ENCODE peak calls at places on chromosomes 2 and 18, in six cellular contexts. One of them, this sample, is unnamed.
A peak's percentile ranks its signal among the peaks of the same experiment; 100 is the strongest.

GRCh38 chr2:228901531-228901930 is 369.6 kb downstream of the PID1 start:
- DNase-seq in NT2/D1: no peak
- DNase-seq in NCI-H2081: no peak
- DNase-seq in stimulated activated CD4-positive, alpha-beta T cell treated with anti-CD3 and anti-CD28 coated beads, TNF-alpha, amount 100 ng/mL, for 4 hours: no peak
- DNase-seq in NCI-H2107: no peak
- DNase-seq in HFFc6: no peak
- DNase-seq in this sample: peak; percentile 6

GRCh38 chr2:219001577-219002394 is 8.6 kb upstream of the CRYBA2 start:
- DNase-seq in NT2/D1: no peak
- DNase-seq in NCI-H2081: peak; percentile 99
- DNase-seq in stimulated activated CD4-positive, alpha-beta T cell treated with anti-CD3 and anti-CD28 coated beads, TNF-alpha, amount 100 ng/mL, for 4 hours: no peak
- DNase-seq in NCI-H2107: peak; percentile 86
- DNase-seq in HFFc6: no peak
- DNase-seq in this sample: no peak

GRCh38 chr2:2788076-2788475 is 457.0 kb upstream of the MYT1L start:
- DNase-seq in NT2/D1: peak; percentile 92
- DNase-seq in NCI-H2081: no peak
- DNase-seq in stimulated activated CD4-positive, alpha-beta T cell treated with anti-CD3 and anti-CD28 coated beads, TNF-alpha, amount 100 ng/mL, for 4 hours: no peak
- DNase-seq in NCI-H2107: peak; percentile 71
- DNase-seq in HFFc6: no peak
- DNase-seq in this sample: no peak

GRCh38 chr2:191758420-191759199 is 80.7 kb downstream of the NABP1 start:
- DNase-seq in NT2/D1: peak; percentile 54
- DNase-seq in NCI-H2081: no peak
- DNase-seq in stimulated activated CD4-positive, alpha-beta T cell treated with anti-CD3 and anti-CD28 coated beads, TNF-alpha, amount 100 ng/mL, for 4 hours: no peak
- DNase-seq in NCI-H2107: peak; percentile 8
- DNase-seq in HFFc6: peak; percentile 37
- DNase-seq in this sample: peak; percentile 35

GRCh38 chr2:160306985-160307384 is 106.9 kb upstream of the ITGB6 start:
- DNase-seq in NT2/D1: no peak
- DNase-seq in NCI-H2081: no peak
- DNase-seq in stimulated activated CD4-positive, alpha-beta T cell treated with anti-CD3 and anti-CD28 coated beads, TNF-alpha, amount 100 ng/mL, for 4 hours: no peak
- DNase-seq in NCI-H2107: no peak
- DNase-seq in HFFc6: peak; percentile 87
- DNase-seq in this sample: peak; percentile 70

GRCh38 chr2:23268467-23269263 is 116.3 kb upstream of the KLHL29 start:
- DNase-seq in NT2/D1: no peak
- DNase-seq in NCI-H2081: no peak
- DNase-seq in stimulated activated CD4-positive, alpha-beta T cell treated with anti-CD3 and anti-CD28 coated beads, TNF-alpha, amount 100 ng/mL, for 4 hours: no peak
- DNase-seq in NCI-H2107: no peak
- DNase-seq in HFFc6: peak; percentile 23
- DNase-seq in this sample: no peak

GRCh38 chr2:11129598-11130449 is 25.4 kb upstream of the SLC66A3 start:
- DNase-seq in NT2/D1: peak; percentile 81
- DNase-seq in NCI-H2081: no peak
- DNase-seq in stimulated activated CD4-positive, alpha-beta T cell treated with anti-CD3 and anti-CD28 coated beads, TNF-alpha, amount 100 ng/mL, for 4 hours: peak; percentile 60
- DNase-seq in NCI-H2107: no peak
- DNase-seq in HFFc6: no peak
- DNase-seq in this sample: no peak

GRCh38 chr2:74239346-74239745 is 40.9 kb downstream of the MTHFD2 start:
- DNase-seq in NT2/D1: no peak
- DNase-seq in NCI-H2081: no peak
- DNase-seq in stimulated activated CD4-positive, alpha-beta T cell treated with anti-CD3 and anti-CD28 coated beads, TNF-alpha, amount 100 ng/mL, for 4 hours: no peak
- DNase-seq in NCI-H2107: no peak
- DNase-seq in HFFc6: no peak
- DNase-seq in this sample: no peak

GRCh38 chr2:114442545-114442944 is at the start of gene DPP10:
- DNase-seq in NT2/D1: peak; percentile 39
- DNase-seq in NCI-H2081: no peak
- DNase-seq in stimulated activated CD4-positive, alpha-beta T cell treated with anti-CD3 and anti-CD28 coated beads, TNF-alpha, amount 100 ng/mL, for 4 hours: no peak
- DNase-seq in NCI-H2107: no peak
- DNase-seq in HFFc6: no peak
- DNase-seq in this sample: peak; percentile 5

GRCh38 chr2:239736358-239737143 is 288.6 kb downstream of the NDUFA10 start:
- DNase-seq in NT2/D1: no peak
- DNase-seq in NCI-H2081: no peak
- DNase-seq in stimulated activated CD4-positive, alpha-beta T cell treated with anti-CD3 and anti-CD28 coated beads, TNF-alpha, amount 100 ng/mL, for 4 hours: no peak
- DNase-seq in NCI-H2107: no peak
- DNase-seq in HFFc6: no peak
- DNase-seq in this sample: no peak

GRCh38 chr2:27308359-27308875 is at the start of gene UCN:
- DNase-seq in NT2/D1: no peak
- DNase-seq in NCI-H2081: no peak
- DNase-seq in stimulated activated CD4-positive, alpha-beta T cell treated with anti-CD3 and anti-CD28 coated beads, TNF-alpha, amount 100 ng/mL, for 4 hours: no peak
- DNase-seq in NCI-H2107: no peak
- DNase-seq in HFFc6: peak; percentile 17
- DNase-seq in this sample: peak; percentile 65

GRCh38 chr2:54524236-54524991 is 68.3 kb downstream of the SPTBN1 start:
- DNase-seq in NT2/D1: no peak
- DNase-seq in NCI-H2081: no peak
- DNase-seq in stimulated activated CD4-positive, alpha-beta T cell treated with anti-CD3 and anti-CD28 coated beads, TNF-alpha, amount 100 ng/mL, for 4 hours: no peak
- DNase-seq in NCI-H2107: peak; percentile 29
- DNase-seq in HFFc6: peak; percentile 35
- DNase-seq in this sample: peak; percentile 74

GRCh38 chr2:15733867-15734765 is 142.4 kb downstream of the DDX1 start:
- DNase-seq in NT2/D1: no peak
- DNase-seq in NCI-H2081: no peak
- DNase-seq in stimulated activated CD4-positive, alpha-beta T cell treated with anti-CD3 and anti-CD28 coated beads, TNF-alpha, amount 100 ng/mL, for 4 hours: no peak
- DNase-seq in NCI-H2107: no peak
- DNase-seq in HFFc6: peak; percentile 9
- DNase-seq in this sample: peak; percentile 39

GRCh38 chr2:60533114-60534033 is 20.1 kb downstream of the BCL11A start:
- DNase-seq in NT2/D1: no peak
- DNase-seq in NCI-H2081: no peak
- DNase-seq in stimulated activated CD4-positive, alpha-beta T cell treated with anti-CD3 and anti-CD28 coated beads, TNF-alpha, amount 100 ng/mL, for 4 hours: no peak
- DNase-seq in NCI-H2107: no peak
- DNase-seq in HFFc6: peak; percentile 62
- DNase-seq in this sample: peak; percentile 43

GRCh38 chr2:54704688-54705605 is 18.5 kb upstream of the EML6 start:
- DNase-seq in NT2/D1: no peak
- DNase-seq in NCI-H2081: peak; percentile 65
- DNase-seq in stimulated activated CD4-positive, alpha-beta T cell treated with anti-CD3 and anti-CD28 coated beads, TNF-alpha, amount 100 ng/mL, for 4 hours: no peak
- DNase-seq in NCI-H2107: peak; percentile 15
- DNase-seq in HFFc6: peak; percentile 61
- DNase-seq in this sample: peak; percentile 63

GRCh38 chr2:139142252-139142651 is 362.1 kb upstream of the NXPH2 start:
- DNase-seq in NT2/D1: peak; percentile 11
- DNase-seq in NCI-H2081: no peak
- DNase-seq in stimulated activated CD4-positive, alpha-beta T cell treated with anti-CD3 and anti-CD28 coated beads, TNF-alpha, amount 100 ng/mL, for 4 hours: no peak
- DNase-seq in NCI-H2107: no peak
- DNase-seq in HFFc6: no peak
- DNase-seq in this sample: peak; percentile 3

GRCh38 chr2:240954436-240955305 is 43.7 kb upstream of the SNED1 start:
- DNase-seq in NT2/D1: no peak
- DNase-seq in NCI-H2081: no peak
- DNase-seq in stimulated activated CD4-positive, alpha-beta T cell treated with anti-CD3 and anti-CD28 coated beads, TNF-alpha, amount 100 ng/mL, for 4 hours: no peak
- DNase-seq in NCI-H2107: no peak
- DNase-seq in HFFc6: no peak
- DNase-seq in this sample: no peak

GRCh38 chr2:200405599-200406298 is 99.3 kb downstream of the SPATS2L start:
- DNase-seq in NT2/D1: no peak
- DNase-seq in NCI-H2081: peak; percentile 2
- DNase-seq in stimulated activated CD4-positive, alpha-beta T cell treated with anti-CD3 and anti-CD28 coated beads, TNF-alpha, amount 100 ng/mL, for 4 hours: no peak
- DNase-seq in NCI-H2107: no peak
- DNase-seq in HFFc6: peak; percentile 93
- DNase-seq in this sample: peak; percentile 71

GRCh38 chr18:79794851-79795250 is 2.9 kb upstream of the KCNG2 start:
- DNase-seq in NT2/D1: no peak
- DNase-seq in NCI-H2081: no peak
- DNase-seq in stimulated activated CD4-positive, alpha-beta T cell treated with anti-CD3 and anti-CD28 coated beads, TNF-alpha, amount 100 ng/mL, for 4 hours: no peak
- DNase-seq in NCI-H2107: no peak
- DNase-seq in HFFc6: no peak
- DNase-seq in this sample: no peak

GRCh38 chr2:233084488-233084887 is 24.3 kb downstream of the INPP5D start:
- DNase-seq in NT2/D1: no peak
- DNase-seq in NCI-H2081: no peak
- DNase-seq in stimulated activated CD4-positive, alpha-beta T cell treated with anti-CD3 and anti-CD28 coated beads, TNF-alpha, amount 100 ng/mL, for 4 hours: no peak
- DNase-seq in NCI-H2107: no peak
- DNase-seq in HFFc6: no peak
- DNase-seq in this sample: no peak